ENCODE peak calls at places on chromosomes 2 and 18, in five cellular contexts. R is RWPE1, Y is right cardiac atrium, V is HL-60, Z is aorta. S is an unnamed sample.

GRCh38 chr2:58502931-58503330 is 261.8 kb upstream of the FANCL start:
- DNase-seq in R (no peak), Y (no peak), V (no peak), Z (no peak), S (no peak)

GRCh38 chr2:238083919-238084318 is 16.2 kb upstream of the ESPNL start:
- DNase-seq in R (no peak), Y (no peak), V (no peak), Z (no peak), S (no peak)

GRCh38 chr18:40929389-40929788 is 1025.6 kb upstream of the PIK3C3 start:
- DNase-seq in R (no peak), Y (no peak), V (no peak), Z (no peak), S (no peak)

GRCh38 chr2:180901331-180901730 is 79.1 kb upstream of the UBE2E3 start:
- DNase-seq in R (no peak), Y (no peak), V (no peak), Z (no peak), S (no peak)

GRCh38 chr2:149473538-149473937 is 114.0 kb downstream of the MMADHC start:
- DNase-seq in R (no peak), Y (no peak), V (no peak), Z (no peak), S (no peak)

GRCh38 chr2:54239427-54239826 is 16.6 kb downstream of the TSPYL6 start:
- DNase-seq in R (no peak), Y (no peak), V (no peak), Z (no peak), S (no peak)

GRCh38 chr2:29023188-29023587 is 42.1 kb downstream of the TOGARAM2 start:
- DNase-seq in R (no peak), Y (no peak), V (no peak), Z (no peak), S (no peak)

GRCh38 chr18:12657048-12657848 is 659 bp downstream of the SPIRE1 start:
- DNase-seq in R (no peak), Y (peak), V (no peak), Z (peak), S (peak)

GRCh38 chr2:231611273-231612198 is 18.9 kb downstream of the TEX44 start:
- DNase-seq in R (peak), Y (peak), V (peak), Z (peak), S (peak)

GRCh38 chr2:207311316-207312005 is 145.7 kb upstream of the KLF7 start:
- DNase-seq in R (peak), Y (no peak), V (peak), Z (peak), S (peak)

GRCh38 chr2:1101011-1101410 is 150.4 kb downstream of the SNTG2 start:
- DNase-seq in R (no peak), Y (no peak), V (no peak), Z (no peak), S (no peak)

GRCh38 chr2:46434851-46435273 is 44.5 kb upstream of the TMEM247 start:
- DNase-seq in R (peak), Y (no peak), V (no peak), Z (no peak), S (no peak)

GRCh38 chr2:215950009-215950408 is 63.3 kb downstream of the MREG start:
- DNase-seq in R (peak), Y (no peak), V (no peak), Z (no peak), S (no peak)

GRCh38 chr2:68832161-68832869 is 38.9 kb downstream of the BMP10 start:
- DNase-seq in R (peak), Y (peak), V (peak), Z (peak), S (peak)

GRCh38 chr2:232420463-232421188 is 14.0 kb downstream of the ALPG start:
- DNase-seq in R (peak), Y (no peak), V (peak), Z (no peak), S (no peak)

GRCh38 chr2:230935132-230935435 is 10.0 kb upstream of the GPR55 start:
- DNase-seq in R (no peak), Y (no peak), V (no peak), Z (no peak), S (no peak)

GRCh38 chr2:197368412-197368811 is 57.8 kb upstream of the ANKRD44 start:
- DNase-seq in R (no peak), Y (no peak), V (no peak), Z (no peak), S (no peak)

GRCh38 chr2:239679755-239680154 is 278.9 kb upstream of the HDAC4 start:
- DNase-seq in R (no peak), Y (no peak), V (no peak), Z (no peak), S (no peak)

GRCh38 chr2:179661986-179662385 is 199.4 kb downstream of the ZNF385B start:
- DNase-seq in R (no peak), Y (no peak), V (no peak), Z (no peak), S (no peak)

GRCh38 chr18:56615738-56616520 is 22.5 kb downstream of the TXNL1 start:
- DNase-seq in R (no peak), Y (no peak), V (no peak), Z (no peak), S (no peak)

GRCh38 chr2:147288131-147288530 is 556.7 kb upstream of the ACVR2A start:
- DNase-seq in R (no peak), Y (no peak), V (no peak), Z (no peak), S (no peak)

GRCh38 chr2:201858781-201859180 is 52.4 kb downstream of the CDK15 start:
- DNase-seq in R (no peak), Y (peak), V (no peak), Z (no peak), S (peak)

GRCh38 chr2:237630216-237631000 is 3.0 kb downstream of the LRRFIP1 start:
- DNase-seq in R (no peak), Y (no peak), V (no peak), Z (no peak), S (no peak)

GRCh38 chr2:160309585-160309984 is 109.5 kb upstream of the ITGB6 start:
- DNase-seq in R (no peak), Y (no peak), V (no peak), Z (no peak), S (no peak)

GRCh38 chr18:3594760-3595241 is 144.8 kb downstream of the TGIF1 start:
- DNase-seq in R (no peak), Y (peak), V (peak), Z (peak), S (peak)

GRCh38 chr2:157603203-157603602 is 25.5 kb downstream of the ACVR1C start:
- DNase-seq in R (no peak), Y (no peak), V (no peak), Z (no peak), S (no peak)

GRCh38 chr2:238869293-238870124 is 21.6 kb downstream of the TWIST2 start:
- DNase-seq in R (no peak), Y (no peak), V (no peak), Z (no peak), S (no peak)

GRCh38 chr18:48611196-48611595 is 72.4 kb downstream of the CTIF start:
- DNase-seq in R (no peak), Y (peak), V (no peak), Z (peak), S (no peak)

GRCh38 chr18:48611785-48612480 is 73.1 kb downstream of the CTIF start:
- DNase-seq in R (no peak), Y (no peak), V (no peak), Z (peak), S (no peak)

GRCh38 chr18:48613589-48613988 is 74.8 kb downstream of the CTIF start:
- DNase-seq in R (no peak), Y (peak), V (no peak), Z (peak), S (peak)

GRCh38 chr18:48612917-48613316 is 74.1 kb downstream of the CTIF start:
- DNase-seq in R (no peak), Y (no peak), V (no peak), Z (no peak), S (no peak)

DNA sequence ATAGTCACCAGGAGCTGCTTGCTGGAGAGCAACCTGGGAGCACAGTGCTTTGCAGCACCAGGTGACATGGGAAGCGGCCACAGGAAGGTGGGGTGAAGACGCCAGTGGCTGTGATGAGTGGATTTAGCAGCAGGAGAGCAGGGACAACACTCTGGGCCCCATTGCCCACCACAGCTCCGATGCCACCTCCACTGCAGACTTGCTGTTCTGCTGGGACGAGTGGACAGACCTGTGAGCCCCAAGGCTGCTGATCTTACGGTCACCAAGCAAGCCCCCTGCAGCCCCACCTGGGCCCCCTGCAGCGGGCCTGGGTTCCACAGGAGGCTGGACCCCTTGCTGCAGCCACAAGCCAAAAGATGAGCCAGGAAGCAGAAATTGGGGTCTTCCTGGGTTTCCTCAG is 73.7 kb downstream of the CTIF start:
- DNase-seq in R (no peak), Y (peak), V (no peak), Z (peak), S (no peak)
- H3K27ac ChIP-seq in R (no peak), Y (no peak), V (no peak), Z (peak), S (peak)

DNA sequence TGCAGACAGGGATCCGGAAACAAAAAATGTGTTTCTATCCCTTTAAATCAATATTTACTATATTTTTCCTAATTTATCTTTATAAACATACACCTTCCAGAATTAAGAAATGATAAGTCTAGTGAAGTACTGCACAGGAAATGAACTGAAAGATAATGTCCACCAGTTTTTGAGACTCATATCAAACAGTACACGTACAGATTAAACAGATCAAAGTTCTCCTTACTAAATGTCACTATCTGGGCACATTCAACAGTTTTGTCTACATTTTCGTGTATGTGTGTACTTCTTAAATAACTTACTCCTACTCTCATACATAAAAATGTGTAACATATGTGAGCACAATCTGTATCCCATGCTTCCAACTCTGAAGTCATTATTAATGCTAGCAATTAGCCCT is 108.0 kb downstream of the MEP1B start:
- DNase-seq in R (no peak), Y (no peak), V (no peak), Z (no peak), S (no peak)
- H3K27ac ChIP-seq in R (no peak), Y (no peak), V (no peak), Z (no peak), S (no peak)

DNA sequence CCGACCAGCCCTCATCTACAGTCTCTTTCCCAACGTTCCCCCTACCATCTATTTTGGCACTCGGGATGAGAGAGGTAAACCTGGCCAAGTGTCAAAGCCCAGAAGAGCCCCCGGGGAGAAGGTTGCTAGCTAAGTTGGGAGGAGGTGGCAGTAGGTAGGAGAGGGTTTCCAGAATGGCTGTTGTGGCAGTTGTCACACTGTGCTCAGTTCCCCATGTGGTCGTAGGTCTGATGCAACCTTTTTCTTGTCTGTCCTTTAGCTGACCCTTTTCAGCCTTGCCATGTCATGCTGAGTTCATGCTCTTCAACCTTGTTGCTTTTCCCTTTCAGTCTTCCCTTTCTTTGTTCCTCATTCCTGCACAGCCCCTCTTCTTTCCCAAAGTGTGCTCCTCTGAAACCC is 34.5 kb downstream of the TTLL4 start:
- DNase-seq in R (no peak), Y (no peak), V (peak), Z (peak), S (no peak)
- H3K27ac ChIP-seq in R (no peak), Y (peak), V (peak), Z (no peak), S (no peak)

DNA sequence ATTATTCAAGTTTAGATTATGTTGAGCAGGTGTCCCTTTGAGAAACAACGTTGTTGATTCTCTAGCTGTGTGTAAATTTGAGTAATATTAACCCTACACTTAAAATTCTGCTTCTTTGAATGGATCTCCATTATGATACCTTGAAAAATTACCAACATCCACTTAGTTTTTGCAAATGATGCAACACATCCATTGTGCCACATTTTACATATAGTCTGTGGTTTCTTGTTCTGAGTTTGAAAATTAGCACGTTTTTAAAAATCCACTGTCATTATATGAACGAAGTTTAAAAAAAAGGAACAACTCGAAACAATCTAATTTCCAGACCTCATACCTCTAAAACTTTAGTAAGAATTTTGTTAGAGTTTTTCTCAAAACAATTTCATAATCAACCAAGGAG is 37.7 kb downstream of the PIK3C3 start:
- DNase-seq in R (no peak), Y (no peak), V (peak), Z (no peak), S (no peak)
- H3K27ac ChIP-seq in R (no peak), Y (no peak), V (peak), Z (no peak), S (no peak)

GRCh38 chr2:110860620-110861019 is 128.2 kb downstream of the ACOXL start:
- DNase-seq in R (no peak), Y (no peak), V (no peak), Z (no peak), S (no peak)

GRCh38 chr2:110863726-110864125 is 131.4 kb downstream of the ACOXL start:
- DNase-seq in R (no peak), Y (no peak), V (no peak), Z (no peak), S (no peak)

GRCh38 chr2:110861616-110862260 is 129.4 kb downstream of the ACOXL start:
- DNase-seq in R (no peak), Y (no peak), V (no peak), Z (no peak), S (no peak)

GRCh38 chr2:110858135-110858737 is 125.9 kb downstream of the ACOXL start:
- DNase-seq in R (no peak), Y (no peak), V (no peak), Z (no peak), S (no peak)

GRCh38 chr2:110858993-110859770 is 126.8 kb downstream of the ACOXL start:
- DNase-seq in R (no peak), Y (no peak), V (no peak), Z (no peak), S (no peak)
- H3K27ac ChIP-seq in R (no peak), Y (no peak), V (no peak), Z (no peak), S (no peak)

GRCh38 chr2:218301176-218301819 is 9.0 kb upstream of the TMBIM1 start:
- DNase-seq in R (no peak), Y (peak), V (peak), Z (peak), S (peak)
- H3K27ac ChIP-seq in R (no peak), Y (no peak), V (no peak), Z (no peak), S (no peak)

DNA sequence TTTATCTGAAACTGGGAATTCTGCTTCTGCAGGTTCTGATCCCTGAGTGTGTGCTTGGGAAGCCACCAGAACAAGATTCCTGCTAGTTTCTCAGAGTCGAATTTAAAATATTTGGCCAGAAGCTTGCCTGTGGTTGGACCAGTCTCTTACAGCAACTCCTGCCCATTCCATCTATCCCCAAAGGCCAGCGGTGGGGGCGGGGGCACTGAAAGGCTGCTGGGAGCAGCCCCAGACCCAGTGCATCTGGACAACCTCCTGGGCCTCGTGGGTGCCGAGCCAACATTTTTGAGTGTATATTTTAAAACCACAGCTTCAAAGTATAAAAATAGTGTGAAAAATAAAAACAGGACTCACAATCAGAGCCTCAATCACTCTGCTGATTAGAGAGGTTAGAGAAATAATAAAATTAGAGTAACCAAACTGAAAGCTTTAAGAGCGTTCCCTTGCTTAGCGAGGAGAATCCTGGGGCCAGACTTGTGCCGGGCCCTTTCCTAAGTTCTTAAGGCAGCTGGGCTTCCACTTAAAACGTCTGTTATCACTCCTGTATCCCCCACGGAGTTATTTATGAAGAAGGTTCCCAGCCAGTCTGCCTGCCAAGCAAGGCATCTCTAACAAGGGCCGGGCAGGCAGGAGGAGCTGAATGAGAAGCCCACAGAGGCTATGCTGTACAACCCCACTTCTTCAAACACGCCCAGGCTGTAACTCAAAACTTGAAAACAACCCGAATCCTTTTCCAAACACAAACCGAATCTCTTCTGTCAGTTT is 38.8 kb upstream of the ZFP36L2 start:
- DNase-seq in R (no peak), Y (peak), V (no peak), Z (peak), S (peak)
- H3K27ac ChIP-seq in R (no peak), Y (peak), V (no peak), Z (peak), S (peak)

GRCh38 chr2:218999021-218999880 is 6.0 kb upstream of the CRYBA2 start:
- DNase-seq in R (no peak), Y (no peak), V (no peak), Z (no peak), S (no peak)

GRCh38 chr2:218998414-218999002 is 5.3 kb upstream of the CRYBA2 start:
- DNase-seq in R (peak), Y (no peak), V (no peak), Z (no peak), S (no peak)

GRCh38 chr2:218996937-218997336 is 3.7 kb upstream of the CRYBA2 start:
- DNase-seq in R (no peak), Y (no peak), V (no peak), Z (no peak), S (no peak)

GRCh38 chr2:218995972-218996644 is 2.9 kb upstream of the CRYBA2 start:
- DNase-seq in R (peak), Y (peak), V (peak), Z (peak), S (peak)

GRCh38 chr2:218997730-218998129 is 4.5 kb upstream of the CRYBA2 start:
- DNase-seq in R (no peak), Y (no peak), V (no peak), Z (no peak), S (no peak)
- H3K27ac ChIP-seq in R (no peak), Y (no peak), V (no peak), Z (no peak), S (no peak)

S was measured in uterus.